ENCODE peak calls at places on chromosome 4, in six cellular contexts. One of them, this sample, is unnamed.

GRCh38 chr4:123116412-123116811 is 194.0 kb upstream of the NUDT6 start:
- DNase-seq in AG09319: no peak
- DNase-seq in upper lobe of right lung: no peak
- DNase-seq in endothelial cell: no peak
- DNase-seq in stromal cell of bone marrow: no peak
- DNase-seq in effector memory CD4-positive, alpha-beta T cell: no peak
- DNase-seq in this sample: no peak

GRCh38 chr4:162506253-162506652 is 342.5 kb upstream of the FSTL5 start:
- DNase-seq in effector memory CD4-positive, alpha-beta T cell: no peak
- DNase-seq in stromal cell of bone marrow: no peak
- DNase-seq in endothelial cell: no peak
- DNase-seq in AG09319: no peak
- DNase-seq in upper lobe of right lung: no peak
- DNase-seq in this sample: no peak

GRCh38 chr4:184253072-184253420 is 35.4 kb upstream of the ENPP6 start:
- DNase-seq in stromal cell of bone marrow: no peak
- DNase-seq in AG09319: no peak
- DNase-seq in endothelial cell: no peak
- DNase-seq in effector memory CD4-positive, alpha-beta T cell: no peak
- DNase-seq in upper lobe of right lung: no peak
- DNase-seq in this sample: no peak

GRCh38 chr4:178789279-178789678 is 1347.0 kb upstream of the AGA start:
- DNase-seq in endothelial cell: no peak
- DNase-seq in effector memory CD4-positive, alpha-beta T cell: no peak
- DNase-seq in AG09319: no peak
- DNase-seq in stromal cell of bone marrow: no peak
- DNase-seq in upper lobe of right lung: no peak
- DNase-seq in this sample: no peak

GRCh38 chr4:152965614-152966013 is 29.5 kb downstream of the FHDC1 start:
- DNase-seq in stromal cell of bone marrow: no peak
- DNase-seq in upper lobe of right lung: no peak
- DNase-seq in endothelial cell: no peak
- DNase-seq in AG09319: no peak
- DNase-seq in effector memory CD4-positive, alpha-beta T cell: no peak
- DNase-seq in this sample: no peak

GRCh38 chr4:140291259-140291658 is 82.2 kb upstream of the SCOC start:
- DNase-seq in endothelial cell: no peak
- DNase-seq in AG09319: no peak
- DNase-seq in effector memory CD4-positive, alpha-beta T cell: no peak
- DNase-seq in upper lobe of right lung: no peak
- DNase-seq in stromal cell of bone marrow: no peak
- DNase-seq in this sample: no peak

GRCh38 chr4:36004231-36004851 is 240.0 kb downstream of the ARAP2 start:
- DNase-seq in endothelial cell: no peak
- DNase-seq in upper lobe of right lung: no peak
- DNase-seq in stromal cell of bone marrow: no peak
- DNase-seq in effector memory CD4-positive, alpha-beta T cell: no peak
- DNase-seq in AG09319: no peak
- DNase-seq in this sample: no peak

GRCh38 chr4:10098770-10099139 is 17.8 kb downstream of the WDR1 start:
- DNase-seq in upper lobe of right lung: no peak
- DNase-seq in stromal cell of bone marrow: no peak
- DNase-seq in endothelial cell: no peak
- DNase-seq in effector memory CD4-positive, alpha-beta T cell: no peak
- DNase-seq in AG09319: no peak
- DNase-seq in this sample: peak; percentile 61

GRCh38 chr4:138978600-138978999 is 37.0 kb upstream of the NOCT start:
- DNase-seq in stromal cell of bone marrow: no peak
- DNase-seq in AG09319: no peak
- DNase-seq in upper lobe of right lung: no peak
- DNase-seq in effector memory CD4-positive, alpha-beta T cell: no peak
- DNase-seq in endothelial cell: no peak
- DNase-seq in this sample: no peak